ENCODE peak calls at places on chromosomes 11 and 22, in ten cellular contexts. B is AG09309; V is stimulated activated CD8-positive, alpha-beta memory T cell treated with anti-CD3 and anti-CD28 coated beads, Interleukin-4, amount 100 ng/mL, for 1 hour; Y is putamen; C is EH; Z is GM12865; S is right lobe of liver; M is NCI-H2029; K is astrocyte of the cerebellum; L is lower lobe of right lung. P is an unnamed sample.

GRCh38 chr11:110251837-110252236 is 44.6 kb downstream of the RDX start:
- DNase-seq in S (no peak), V (no peak), K (peak; percentile 60), L (no peak), C (peak; percentile 52), Z (no peak), Y (no peak), M (peak; percentile 50), B (peak; percentile 21), P (peak; percentile 25)

GRCh38 chr22:39989633-39990032 is 5.1 kb upstream of the FAM83F start:
- DNase-seq in K (no peak), B (no peak), C (no peak), Z (no peak), S (no peak), L (no peak), M (no peak), Y (peak; percentile 47), V (no peak), P (no peak)

GRCh38 chr11:96579642-96580041 is 189.8 kb downstream of the JRKL start:
- DNase-seq in M (no peak), K (no peak), V (no peak), L (no peak), B (no peak), Y (no peak), S (no peak), Z (no peak), C (no peak), P (no peak)

GRCh38 chr11:46850829-46851380 is 4.8 kb upstream of the CKAP5 start:
- DNase-seq in V (no peak), Y (no peak), S (no peak), C (no peak), K (no peak), Z (no peak), B (no peak), M (no peak), L (no peak), P (no peak)

GRCh38 chr22:28091486-28091885 is 172.4 kb upstream of the PITPNB start:
- DNase-seq in M (no peak), L (no peak), C (no peak), B (no peak), Z (no peak), Y (no peak), V (no peak), S (no peak), K (no peak), P (no peak)

GRCh38 chr22:17483670-17484372 is 79.5 kb upstream of the SLC25A18 start:
- DNase-seq in B (no peak), S (no peak), V (no peak), M (no peak), K (no peak), C (no peak), Y (no peak), Z (no peak), L (no peak), P (no peak)

GRCh38 chr22:23369054-23369685 is 188.9 kb downstream of the BCR start:
- DNase-seq in L (no peak), V (no peak), S (no peak), C (no peak), K (no peak), M (no peak), B (no peak), Y (no peak), Z (no peak), P (no peak)

GRCh38 chr11:83219095-83219494 is 25.6 kb downstream of the ANKRD42 start:
- DNase-seq in C (peak; percentile 6), B (no peak), V (no peak), S (no peak), K (no peak), M (no peak), Z (peak; percentile 5), Y (no peak), L (no peak), P (no peak)

GRCh38 chr22:33850227-33850626 is 70.0 kb downstream of the LARGE1 start:
- DNase-seq in K (no peak), L (no peak), Z (no peak), B (no peak), V (no peak), M (no peak), S (no peak), Y (no peak), C (peak; percentile 22), P (no peak)

GRCh38 chr22:19527861-19528417 is 3.7 kb upstream of the CLDN5 start:
- DNase-seq in V (no peak), M (no peak), L (no peak), Y (no peak), B (peak; percentile 4), K (no peak), S (no peak), C (peak; percentile 32), Z (no peak), P (peak; percentile 19)

GRCh38 chr11:126497581-126498109 is 142.2 kb downstream of the ST3GAL4 start:
- DNase-seq in M (no peak), K (no peak), Z (no peak), C (no peak), L (no peak), S (no peak), B (no peak), V (no peak), Y (no peak), P (no peak)

GRCh38 chr11:3087821-3088800 is 30.9 kb upstream of the CARS1 start:
- DNase-seq in V (no peak), Z (no peak), Y (no peak), K (no peak), C (peak; percentile 52), B (no peak), S (no peak), M (no peak), L (no peak), P (no peak)

GRCh38 chr11:58734681-58735490 is 3.1 kb upstream of the GLYAT start:
- DNase-seq in V (no peak), L (no peak), Z (no peak), K (no peak), Y (no peak), B (no peak), S (no peak), M (peak; percentile 68), C (no peak), P (no peak)

GRCh38 chr22:29081499-29082236 is 8.8 kb downstream of the KREMEN1 start:
- DNase-seq in K (no peak), Z (no peak), L (no peak), Y (no peak), V (no peak), S (no peak), C (no peak), M (no peak), B (no peak), P (no peak)

GRCh38 chr11:26201411-26201810 is 130.5 kb upstream of the ANO3 start:
- DNase-seq in K (no peak), S (no peak), M (no peak), V (no peak), C (peak; percentile 57), Y (no peak), B (no peak), Z (no peak), L (no peak), P (no peak)

GRCh38 chr11:126817096-126817495 is 183.5 kb downstream of the KIRREL3 start:
- DNase-seq in S (no peak), M (no peak), V (no peak), Y (no peak), L (no peak), K (no peak), C (peak; percentile 69), B (no peak), Z (no peak), P (peak; percentile 6)

GRCh38 chr11:127157225-127157624 is 156.7 kb upstream of the KIRREL3 start:
- DNase-seq in C (no peak), L (no peak), Z (peak; percentile 2), S (no peak), V (no peak), Y (no peak), K (no peak), M (no peak), B (no peak), P (no peak)

GRCh38 chr11:47395225-47396048 is 13.0 kb upstream of the SLC39A13 start:
- DNase-seq in B (no peak), K (no peak), S (no peak), Z (no peak), Y (no peak), C (no peak), L (no peak), M (no peak), V (no peak), P (no peak)

GRCh38 chr11:65150513-65151271 is 16.4 kb upstream of the SYVN1 start:
- DNase-seq in L (peak; percentile 92), B (peak; percentile 44), K (peak; percentile 34), Z (peak; percentile 85), S (peak; percentile 90), Y (peak; percentile 27), M (peak; percentile 94), C (peak; percentile 97), V (no peak), P (peak; percentile 75)

GRCh38 chr11:44879432-44879831 is 71.3 kb downstream of the TP53I11 start:
- DNase-seq in Z (no peak), L (no peak), K (no peak), V (no peak), M (no peak), S (no peak), C (no peak), B (no peak), Y (no peak), P (no peak)

GRCh38 chr22:23767303-23767672 is 484 bp downstream of the CHCHD10 start:
- DNase-seq in S (no peak), M (no peak), B (no peak), K (no peak), V (no peak), Z (no peak), C (no peak), L (no peak), Y (no peak), P (no peak)

GRCh38 chr11:73528420-73528819 is 69.5 kb downstream of the FAM168A start:
- DNase-seq in V (no peak), Y (no peak), C (peak; percentile 34), K (no peak), L (no peak), B (no peak), S (no peak), Z (no peak), M (no peak), P (no peak)

GRCh38 chr11:69024509-69024908 is 11.5 kb upstream of the MRGPRF start:
- DNase-seq in Y (no peak), Z (peak; percentile 52), M (no peak), S (no peak), L (no peak), B (no peak), V (no peak), K (no peak), C (no peak), P (no peak)

GRCh38 chr11:10722307-10722706 is 28.7 kb upstream of the CTR9 start:
- DNase-seq in B (no peak), M (no peak), Y (no peak), V (no peak), Z (no peak), K (no peak), S (no peak), C (no peak), L (no peak), P (no peak)

GRCh38 chr11:86674965-86675364 is 2.5 kb upstream of the ME3 start:
- DNase-seq in Z (no peak), M (no peak), C (no peak), B (no peak), K (no peak), V (no peak), Y (no peak), S (no peak), L (no peak), P (no peak)

GRCh38 chr22:31125521-31126117 is 2.9 kb downstream of the INPP5J start:
- DNase-seq in Y (no peak), V (no peak), Z (no peak), M (no peak), L (no peak), C (no peak), S (no peak), K (no peak), B (no peak), P (no peak)

GRCh38 chr11:60792521-60792920 is 7.4 kb downstream of the MS4A10 start:
- DNase-seq in V (no peak), M (no peak), S (no peak), Y (no peak), B (no peak), Z (no peak), L (no peak), C (no peak), K (no peak), P (no peak)

GRCh38 chr11:12606597-12606996 is 67.6 kb upstream of the TEAD1 start:
- DNase-seq in C (peak; percentile 95), B (peak; percentile 68), L (no peak), K (no peak), S (no peak), Z (no peak), Y (no peak), V (no peak), M (no peak), P (peak; percentile 64)

P was measured in stromal cell of bone marrow.